ENCODE peak calls at places on chromosomes 4 and X, in nine cellular contexts. One of them, this sample, is unnamed.

GRCh38 chr4:128573781-128574508 is 235.6 kb upstream of the JADE1 start:
- DNase-seq in left kidney: peak
- DNase-seq in DMS 273 treated with DMSO at 0.1 percent for 48 hours: no peak
- DNase-seq in HEK293T: no peak
- DNase-seq in choroid plexus epithelial cell: peak
- DNase-seq in AG08396: peak
- DNase-seq in stimulated activated CD4-positive, alpha-beta T cell treated with anti-CD3 and anti-CD28 coated beads, Interleukin-1b, Interleukin-23, amount 100 ng/mL, for 24 hours: no peak
- DNase-seq in upper lobe of right lung: no peak
- DNase-seq in NCI-H1105 treated with DMSO at 0.1 percent for 48 hours: no peak
- DNase-seq in this sample: no peak

GRCh38 chr4:609400-610050 is 15.8 kb upstream of the PDE6B start:
- DNase-seq in left kidney: no peak
- DNase-seq in DMS 273 treated with DMSO at 0.1 percent for 48 hours: no peak
- DNase-seq in HEK293T: no peak
- DNase-seq in choroid plexus epithelial cell: peak
- DNase-seq in AG08396: no peak
- DNase-seq in stimulated activated CD4-positive, alpha-beta T cell treated with anti-CD3 and anti-CD28 coated beads, Interleukin-1b, Interleukin-23, amount 100 ng/mL, for 24 hours: no peak
- DNase-seq in upper lobe of right lung: no peak
- DNase-seq in NCI-H1105 treated with DMSO at 0.1 percent for 48 hours: no peak
- DNase-seq in this sample: peak

GRCh38 chr4:52833941-52834525 is 28.1 kb upstream of the RASL11B start:
- DNase-seq in left kidney: no peak
- DNase-seq in DMS 273 treated with DMSO at 0.1 percent for 48 hours: no peak
- DNase-seq in HEK293T: no peak
- DNase-seq in choroid plexus epithelial cell: peak
- DNase-seq in AG08396: no peak
- DNase-seq in stimulated activated CD4-positive, alpha-beta T cell treated with anti-CD3 and anti-CD28 coated beads, Interleukin-1b, Interleukin-23, amount 100 ng/mL, for 24 hours: no peak
- DNase-seq in upper lobe of right lung: no peak
- DNase-seq in NCI-H1105 treated with DMSO at 0.1 percent for 48 hours: no peak
- DNase-seq in this sample: no peak

GRCh38 chr4:95546866-95547707 is 1.7 kb downstream of the UNC5C start:
- DNase-seq in left kidney: peak
- DNase-seq in DMS 273 treated with DMSO at 0.1 percent for 48 hours: no peak
- DNase-seq in HEK293T: no peak
- DNase-seq in choroid plexus epithelial cell: peak
- DNase-seq in AG08396: no peak
- DNase-seq in stimulated activated CD4-positive, alpha-beta T cell treated with anti-CD3 and anti-CD28 coated beads, Interleukin-1b, Interleukin-23, amount 100 ng/mL, for 24 hours: no peak
- DNase-seq in upper lobe of right lung: no peak
- DNase-seq in NCI-H1105 treated with DMSO at 0.1 percent for 48 hours: no peak
- DNase-seq in this sample: no peak

GRCh38 chrX:81779701-81780100 is 577.8 kb downstream of the SH3BGRL start:
- DNase-seq in left kidney: no peak
- DNase-seq in DMS 273 treated with DMSO at 0.1 percent for 48 hours: no peak
- DNase-seq in HEK293T: no peak
- DNase-seq in choroid plexus epithelial cell: no peak
- DNase-seq in AG08396: no peak
- DNase-seq in stimulated activated CD4-positive, alpha-beta T cell treated with anti-CD3 and anti-CD28 coated beads, Interleukin-1b, Interleukin-23, amount 100 ng/mL, for 24 hours: no peak
- DNase-seq in upper lobe of right lung: no peak
- DNase-seq in NCI-H1105 treated with DMSO at 0.1 percent for 48 hours: no peak
- DNase-seq in this sample: no peak

GRCh38 chr4:176507845-176508533 is 188.2 kb downstream of the SPCS3 start:
- DNase-seq in left kidney: no peak
- DNase-seq in DMS 273 treated with DMSO at 0.1 percent for 48 hours: no peak
- DNase-seq in HEK293T: no peak
- DNase-seq in choroid plexus epithelial cell: no peak
- DNase-seq in AG08396: no peak
- DNase-seq in stimulated activated CD4-positive, alpha-beta T cell treated with anti-CD3 and anti-CD28 coated beads, Interleukin-1b, Interleukin-23, amount 100 ng/mL, for 24 hours: no peak
- DNase-seq in upper lobe of right lung: no peak
- DNase-seq in NCI-H1105 treated with DMSO at 0.1 percent for 48 hours: no peak
- DNase-seq in this sample: no peak

GRCh38 chr4:102713096-102713495 is 47.7 kb downstream of the MANBA start:
- DNase-seq in left kidney: no peak
- DNase-seq in DMS 273 treated with DMSO at 0.1 percent for 48 hours: no peak
- DNase-seq in HEK293T: no peak
- DNase-seq in choroid plexus epithelial cell: peak
- DNase-seq in AG08396: peak
- DNase-seq in stimulated activated CD4-positive, alpha-beta T cell treated with anti-CD3 and anti-CD28 coated beads, Interleukin-1b, Interleukin-23, amount 100 ng/mL, for 24 hours: no peak
- DNase-seq in upper lobe of right lung: no peak
- DNase-seq in NCI-H1105 treated with DMSO at 0.1 percent for 48 hours: no peak
- DNase-seq in this sample: no peak

GRCh38 chr4:142474398-142475087 is 371.6 kb downstream of the INPP4B start:
- DNase-seq in left kidney: no peak
- DNase-seq in DMS 273 treated with DMSO at 0.1 percent for 48 hours: no peak
- DNase-seq in HEK293T: no peak
- DNase-seq in choroid plexus epithelial cell: no peak
- DNase-seq in AG08396: no peak
- DNase-seq in stimulated activated CD4-positive, alpha-beta T cell treated with anti-CD3 and anti-CD28 coated beads, Interleukin-1b, Interleukin-23, amount 100 ng/mL, for 24 hours: no peak
- DNase-seq in upper lobe of right lung: no peak
- DNase-seq in NCI-H1105 treated with DMSO at 0.1 percent for 48 hours: peak
- DNase-seq in this sample: no peak

GRCh38 chr4:173367946-173368345 is 2.8 kb upstream of the SAP30 start:
- DNase-seq in left kidney: no peak
- DNase-seq in DMS 273 treated with DMSO at 0.1 percent for 48 hours: no peak
- DNase-seq in HEK293T: no peak
- DNase-seq in choroid plexus epithelial cell: peak
- DNase-seq in AG08396: peak
- DNase-seq in stimulated activated CD4-positive, alpha-beta T cell treated with anti-CD3 and anti-CD28 coated beads, Interleukin-1b, Interleukin-23, amount 100 ng/mL, for 24 hours: no peak
- DNase-seq in upper lobe of right lung: no peak
- DNase-seq in NCI-H1105 treated with DMSO at 0.1 percent for 48 hours: no peak
- DNase-seq in this sample: no peak

GRCh38 chrX:120753413-120754251 is 122.0 kb downstream of the CT47B1 start:
- DNase-seq in left kidney: no peak
- DNase-seq in DMS 273 treated with DMSO at 0.1 percent for 48 hours: no peak
- DNase-seq in HEK293T: no peak
- DNase-seq in choroid plexus epithelial cell: no peak
- DNase-seq in AG08396: no peak
- DNase-seq in stimulated activated CD4-positive, alpha-beta T cell treated with anti-CD3 and anti-CD28 coated beads, Interleukin-1b, Interleukin-23, amount 100 ng/mL, for 24 hours: no peak
- DNase-seq in upper lobe of right lung: no peak
- DNase-seq in NCI-H1105 treated with DMSO at 0.1 percent for 48 hours: no peak
- DNase-seq in this sample: no peak

GRCh38 chrX:150202641-150203248 is 160.4 kb upstream of the MAMLD1 start:
- DNase-seq in left kidney: no peak
- DNase-seq in DMS 273 treated with DMSO at 0.1 percent for 48 hours: no peak
- DNase-seq in HEK293T: no peak
- DNase-seq in choroid plexus epithelial cell: peak
- DNase-seq in AG08396: no peak
- DNase-seq in stimulated activated CD4-positive, alpha-beta T cell treated with anti-CD3 and anti-CD28 coated beads, Interleukin-1b, Interleukin-23, amount 100 ng/mL, for 24 hours: no peak
- DNase-seq in upper lobe of right lung: no peak
- DNase-seq in NCI-H1105 treated with DMSO at 0.1 percent for 48 hours: no peak
- DNase-seq in this sample: peak

GRCh38 chr4:165440415-165440882 is 61.6 kb downstream of the CPE start:
- DNase-seq in left kidney: no peak
- DNase-seq in DMS 273 treated with DMSO at 0.1 percent for 48 hours: peak
- DNase-seq in HEK293T: no peak
- DNase-seq in choroid plexus epithelial cell: peak
- DNase-seq in AG08396: peak
- DNase-seq in stimulated activated CD4-positive, alpha-beta T cell treated with anti-CD3 and anti-CD28 coated beads, Interleukin-1b, Interleukin-23, amount 100 ng/mL, for 24 hours: no peak
- DNase-seq in upper lobe of right lung: no peak
- DNase-seq in NCI-H1105 treated with DMSO at 0.1 percent for 48 hours: peak
- DNase-seq in this sample: no peak

GRCh38 chr4:54930226-54930625 is 195.2 kb downstream of the KDR start:
- DNase-seq in left kidney: no peak
- DNase-seq in DMS 273 treated with DMSO at 0.1 percent for 48 hours: no peak
- DNase-seq in HEK293T: no peak
- DNase-seq in choroid plexus epithelial cell: peak
- DNase-seq in AG08396: no peak
- DNase-seq in stimulated activated CD4-positive, alpha-beta T cell treated with anti-CD3 and anti-CD28 coated beads, Interleukin-1b, Interleukin-23, amount 100 ng/mL, for 24 hours: no peak
- DNase-seq in upper lobe of right lung: no peak
- DNase-seq in NCI-H1105 treated with DMSO at 0.1 percent for 48 hours: no peak
- DNase-seq in this sample: no peak

GRCh38 chrX:135649561-135649960 is 63.9 kb upstream of the CT45A1 start:
- DNase-seq in left kidney: no peak
- DNase-seq in DMS 273 treated with DMSO at 0.1 percent for 48 hours: no peak
- DNase-seq in HEK293T: no peak
- DNase-seq in choroid plexus epithelial cell: no peak
- DNase-seq in AG08396: no peak
- DNase-seq in stimulated activated CD4-positive, alpha-beta T cell treated with anti-CD3 and anti-CD28 coated beads, Interleukin-1b, Interleukin-23, amount 100 ng/mL, for 24 hours: no peak
- DNase-seq in upper lobe of right lung: no peak
- DNase-seq in NCI-H1105 treated with DMSO at 0.1 percent for 48 hours: no peak
- DNase-seq in this sample: no peak